ENCODE peak calls at places on chromosomes 13 and 19, in five cellular contexts. One of them, this sample, is unnamed.

GRCh38 chr13:94520001-94520400 is 40.5 kb upstream of the DCT start:
- DNase-seq in vagina: no peak
- DNase-seq in SJCRH30: no peak
- DNase-seq in ascending aorta: no peak
- DNase-seq in cardiac muscle cell: no peak
- DNase-seq in this sample: no peak

GRCh38 chr13:102597029-102598015 is 536 bp downstream of the TPP2 start:
- DNase-seq in vagina: no peak
- DNase-seq in SJCRH30: peak; percentile 33
- DNase-seq in ascending aorta: no peak
- DNase-seq in cardiac muscle cell: peak; percentile 22
- DNase-seq in this sample: no peak

GRCh38 chr19:18832331-18833140 is 777 bp downstream of the UPF1 start:
- DNase-seq in vagina: no peak
- DNase-seq in SJCRH30: peak; percentile 28
- DNase-seq in ascending aorta: no peak
- DNase-seq in cardiac muscle cell: peak; percentile 45
- DNase-seq in this sample: no peak

GRCh38 chr19:13838071-13838942 is 38.6 kb upstream of the NANOS3 start:
- DNase-seq in vagina: no peak
- DNase-seq in SJCRH30: no peak
- DNase-seq in ascending aorta: no peak
- DNase-seq in cardiac muscle cell: no peak
- DNase-seq in this sample: no peak

GRCh38 chr19:49361438-49362047 is 673 bp downstream of the TEAD2 start:
- DNase-seq in vagina: no peak
- DNase-seq in SJCRH30: peak; percentile 90
- DNase-seq in ascending aorta: peak; percentile 23
- DNase-seq in cardiac muscle cell: peak; percentile 91
- DNase-seq in this sample: no peak

GRCh38 chr13:37595162-37595561 is 3.4 kb downstream of the POSTN start:
- DNase-seq in vagina: no peak
- DNase-seq in SJCRH30: no peak
- DNase-seq in ascending aorta: no peak
- DNase-seq in cardiac muscle cell: no peak
- DNase-seq in this sample: no peak

GRCh38 chr13:112032186-112032835 is 34.6 kb upstream of the SOX1 start:
- DNase-seq in vagina: no peak
- DNase-seq in SJCRH30: peak; percentile 39
- DNase-seq in ascending aorta: no peak
- DNase-seq in cardiac muscle cell: no peak
- DNase-seq in this sample: no peak

GRCh38 chr19:30645946-30646577 is 273.9 kb downstream of the ZNF536 start:
- DNase-seq in vagina: no peak
- DNase-seq in SJCRH30: no peak
- DNase-seq in ascending aorta: no peak
- DNase-seq in cardiac muscle cell: no peak
- DNase-seq in this sample: no peak

GRCh38 chr13:74770361-74770760 is 636.2 kb upstream of the KLF12 start:
- DNase-seq in vagina: no peak
- DNase-seq in SJCRH30: no peak
- DNase-seq in ascending aorta: no peak
- DNase-seq in cardiac muscle cell: no peak
- DNase-seq in this sample: no peak

GRCh38 chr13:73715114-73715909 is 418.9 kb downstream of the KLF12 start:
- DNase-seq in vagina: no peak
- DNase-seq in SJCRH30: no peak
- DNase-seq in ascending aorta: no peak
- DNase-seq in cardiac muscle cell: no peak
- DNase-seq in this sample: peak; percentile 85

GRCh38 chr19:38614289-38614688 is 3.5 kb downstream of the MAP4K1 start:
- DNase-seq in vagina: no peak
- DNase-seq in SJCRH30: no peak
- DNase-seq in ascending aorta: no peak
- DNase-seq in cardiac muscle cell: no peak
- DNase-seq in this sample: no peak

GRCh38 chr19:40395956-40396355 is 6.0 kb upstream of the HIPK4 start:
- DNase-seq in vagina: no peak
- DNase-seq in SJCRH30: no peak
- DNase-seq in ascending aorta: no peak
- DNase-seq in cardiac muscle cell: no peak
- DNase-seq in this sample: no peak

DNA sequence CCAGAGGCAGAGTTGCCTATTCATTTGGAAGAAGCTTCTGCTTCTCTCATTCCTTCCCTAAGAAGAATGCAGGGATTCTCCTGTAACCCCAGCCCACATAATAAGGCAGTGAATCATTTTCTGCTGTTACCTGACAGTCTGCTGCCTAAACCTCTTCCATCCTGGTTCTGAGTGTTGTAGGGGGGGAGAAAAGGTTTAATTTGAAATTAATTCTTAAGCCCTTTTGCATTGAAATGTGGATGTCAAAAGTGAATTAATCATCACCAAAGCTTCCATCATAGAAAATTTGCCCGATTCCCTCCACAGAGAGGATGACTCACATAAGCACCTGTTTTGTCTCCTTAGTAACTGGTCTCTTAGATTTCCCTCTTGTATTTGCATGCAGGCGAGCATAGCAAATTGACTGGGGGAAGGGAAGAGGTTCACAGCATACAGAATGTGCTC is 146.7 kb upstream of the FNDC3A start:
- DNase-seq in vagina: no peak
- DNase-seq in SJCRH30: peak; percentile 80
- DNase-seq in ascending aorta: no peak
- DNase-seq in cardiac muscle cell: no peak
- DNase-seq in this sample: no peak
- H3K4me1 ChIP-seq in vagina: no peaks in the 10 kb centered on the region
- H3K4me1 ChIP-seq in SJCRH30: peaks cover 23% of the 10 kb centered on the region
- H3K4me1 ChIP-seq in ascending aorta: no peaks in the 10 kb centered on the region
- H3K4me1 ChIP-seq in cardiac muscle cell: no peaks in the 10 kb centered on the region
- H3K4me1 ChIP-seq in this sample: peaks cover 10% of the 10 kb centered on the region

GRCh38 chr19:56765107-56765506 is 75.4 kb downstream of the PEG3 start:
- DNase-seq in vagina: no peak
- DNase-seq in SJCRH30: peak; percentile 79
- DNase-seq in ascending aorta: no peak
- DNase-seq in cardiac muscle cell: no peak
- DNase-seq in this sample: no peak

GRCh38 chr19:56764296-56764695 is 76.2 kb downstream of the PEG3 start:
- DNase-seq in vagina: no peak
- DNase-seq in SJCRH30: no peak
- DNase-seq in ascending aorta: no peak
- DNase-seq in cardiac muscle cell: no peak
- DNase-seq in this sample: no peak

GRCh38 chr19:56759531-56759930 is 81.0 kb downstream of the PEG3 start:
- DNase-seq in vagina: no peak
- DNase-seq in SJCRH30: no peak
- DNase-seq in ascending aorta: no peak
- DNase-seq in cardiac muscle cell: no peak
- DNase-seq in this sample: no peak

DNA sequence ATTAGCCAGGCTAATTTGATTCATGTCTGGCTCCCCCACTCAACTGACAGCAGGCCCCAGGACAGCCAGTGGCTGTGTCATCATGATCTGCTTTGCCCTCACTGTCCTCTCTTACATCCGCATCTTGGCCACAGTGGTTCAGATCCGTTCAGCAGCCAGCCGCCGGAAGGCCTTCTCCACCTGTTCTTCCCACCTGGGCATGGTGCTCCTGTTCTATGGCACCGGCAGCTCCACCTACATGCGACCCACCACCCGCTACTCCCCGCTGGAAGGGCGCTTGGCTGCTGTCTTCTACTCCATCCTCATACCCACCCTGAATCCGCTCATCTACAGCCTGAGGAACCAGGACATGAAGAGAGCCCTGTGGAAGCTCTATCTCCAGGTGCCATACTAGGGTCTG is 79.7 kb downstream of the PEG3 start:
- DNase-seq in vagina: no peak
- DNase-seq in SJCRH30: no peak
- DNase-seq in ascending aorta: no peak
- DNase-seq in cardiac muscle cell: no peak
- DNase-seq in this sample: no peak
- H3K9me3 ChIP-seq in vagina: no peaks in the 10 kb centered on the region
- H3K9me3 ChIP-seq in SJCRH30: peaks cover 7% of the 10 kb centered on the region
- H3K9me3 ChIP-seq in ascending aorta: peaks cover 6% of the 10 kb centered on the region
- H3K9me3 ChIP-seq in cardiac muscle cell: peaks cover 3% of the 10 kb centered on the region
- H3K9me3 ChIP-seq in this sample: no peaks in the 10 kb centered on the region

DNA sequence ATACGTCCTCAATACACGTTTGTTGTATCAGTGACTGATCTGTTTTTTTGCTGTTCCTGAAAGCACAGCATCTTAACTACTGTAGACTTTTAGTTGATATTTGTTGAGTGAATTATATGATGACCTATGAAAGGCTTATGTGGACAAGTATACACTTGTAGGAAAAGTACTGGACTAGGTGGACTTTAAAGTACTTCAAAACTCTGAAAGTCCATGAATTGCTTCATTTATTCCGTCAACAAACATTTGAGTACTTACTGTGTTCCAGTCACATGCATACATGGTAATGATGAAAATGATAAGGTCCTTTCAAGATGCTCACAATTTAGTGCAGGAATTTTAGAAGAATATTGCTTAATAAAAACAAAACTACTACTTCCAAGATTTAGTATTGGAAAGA is 3.1 kb downstream of the WDFY2 start:
- DNase-seq in vagina: no peak
- DNase-seq in SJCRH30: no peak
- DNase-seq in ascending aorta: no peak
- DNase-seq in cardiac muscle cell: no peak
- DNase-seq in this sample: no peak
- H3K4me3 ChIP-seq in vagina: no peak overlapping the region
- H3K4me3 ChIP-seq in SJCRH30: no peak overlapping the region
- H3K4me3 ChIP-seq in ascending aorta: no peak overlapping the region
- H3K4me3 ChIP-seq in cardiac muscle cell: no peak overlapping the region
- H3K4me3 ChIP-seq in this sample: no peak overlapping the region

DNA sequence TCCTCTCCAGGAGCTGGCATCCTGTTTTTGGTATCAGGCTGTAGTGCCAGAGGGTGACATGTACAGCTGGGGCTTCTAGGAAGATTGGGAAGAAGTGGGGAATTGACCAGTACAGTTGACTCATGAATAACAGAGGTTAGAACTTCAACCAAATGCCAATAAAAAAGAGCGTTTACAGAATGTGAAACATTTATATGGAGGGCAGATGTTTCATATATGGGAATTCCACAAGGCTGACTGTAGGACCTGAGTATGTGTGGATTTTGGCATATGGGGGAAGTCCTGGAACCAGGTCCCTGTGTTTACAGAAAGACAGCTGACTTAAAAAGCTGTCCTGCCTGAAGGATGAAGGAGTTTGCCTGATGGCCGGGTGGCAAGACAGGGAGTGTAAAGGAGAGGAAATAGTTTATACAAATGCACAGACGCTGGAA is 5.2 kb downstream of the CHAMP1 start:
- DNase-seq in vagina: no peak
- DNase-seq in SJCRH30: no peak
- DNase-seq in ascending aorta: no peak
- DNase-seq in cardiac muscle cell: no peak
- DNase-seq in this sample: no peak
- H3K4me1 ChIP-seq in vagina: peaks cover 55% of the 10 kb centered on the region
- H3K4me1 ChIP-seq in SJCRH30: peaks cover 8% of the 10 kb centered on the region
- H3K4me1 ChIP-seq in ascending aorta: peaks cover 18% of the 10 kb centered on the region
- H3K4me1 ChIP-seq in cardiac muscle cell: peaks cover 28% of the 10 kb centered on the region
- H3K4me1 ChIP-seq in this sample: peaks cover 7% of the 10 kb centered on the region

DNA sequence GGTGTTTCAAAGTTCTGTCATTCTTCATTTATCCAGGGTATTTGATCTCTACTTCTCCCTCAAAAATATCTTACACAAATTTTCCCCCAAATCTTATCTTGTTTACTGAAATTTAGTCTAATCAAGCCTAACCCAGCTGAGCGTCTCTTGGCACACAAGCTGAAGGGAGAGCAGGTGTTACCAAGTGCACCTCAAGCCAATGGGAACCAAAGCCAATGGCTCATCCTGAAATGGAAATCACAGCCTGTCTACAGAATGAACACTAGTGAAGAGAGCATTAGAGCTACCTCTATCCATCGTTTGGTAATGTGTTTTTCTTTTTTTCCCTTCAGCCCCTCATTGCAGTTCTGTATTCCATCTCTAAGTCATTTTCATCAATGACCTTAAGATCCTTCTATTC is 1350.8 kb downstream of the OLFM4 start:
- DNase-seq in vagina: no peak
- DNase-seq in SJCRH30: no peak
- DNase-seq in ascending aorta: no peak
- DNase-seq in cardiac muscle cell: no peak
- DNase-seq in this sample: no peak
- H3K9me3 ChIP-seq in vagina: no peaks in the 10 kb centered on the region
- H3K9me3 ChIP-seq in SJCRH30: no peaks in the 10 kb centered on the region
- H3K9me3 ChIP-seq in ascending aorta: no peaks in the 10 kb centered on the region
- H3K9me3 ChIP-seq in cardiac muscle cell: no peaks in the 10 kb centered on the region
- H3K9me3 ChIP-seq in this sample: peaks cover 3% of the 10 kb centered on the region

DNA sequence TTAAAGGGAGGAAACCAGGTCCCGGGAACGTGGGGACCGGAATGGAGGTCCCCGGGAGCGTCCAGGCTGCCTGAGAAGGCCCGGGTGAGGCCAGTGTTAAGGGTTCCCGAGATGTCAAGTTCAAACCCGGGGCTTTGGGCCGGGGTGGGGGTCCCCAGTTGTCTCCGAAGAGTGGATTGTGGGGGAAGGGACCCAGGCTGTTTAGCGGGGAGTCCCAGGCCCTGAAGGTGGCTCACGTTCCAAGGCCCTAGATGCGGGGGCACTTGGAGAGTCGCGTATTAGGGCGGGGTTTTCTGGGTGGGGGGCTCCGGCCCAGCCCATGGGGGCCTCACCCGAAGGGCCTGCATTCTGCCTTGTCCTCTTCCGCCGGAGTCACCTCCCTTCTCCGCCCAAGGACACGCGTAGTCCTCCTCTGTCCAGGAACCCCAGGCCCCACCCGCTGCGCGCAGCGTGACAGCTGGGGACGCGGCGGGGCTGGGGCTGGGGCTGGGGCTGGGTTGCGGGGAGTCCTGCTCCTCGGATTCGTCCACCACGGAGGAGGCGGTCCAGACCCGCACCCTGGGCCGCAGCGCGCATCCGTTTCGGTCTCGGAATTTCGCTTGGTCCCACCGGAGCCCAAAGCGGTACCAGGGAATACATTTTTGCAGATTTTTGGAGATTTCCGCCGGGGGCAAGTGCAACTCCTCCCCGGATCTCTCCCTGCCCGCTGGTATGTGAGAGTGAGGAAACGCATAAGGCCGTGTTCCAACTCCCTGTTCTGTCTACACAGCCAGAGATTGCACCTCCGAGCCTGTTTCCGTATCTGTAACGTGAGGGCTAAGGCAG is at the start of gene COX7A1:
- DNase-seq in vagina: no peak
- DNase-seq in SJCRH30: peak; percentile 20
- DNase-seq in ascending aorta: peak; percentile 59
- DNase-seq in cardiac muscle cell: no peak
- DNase-seq in this sample: no peak
- H3K4me3 ChIP-seq in vagina: peak within 1 kb of the TSS; percentile 63
- H3K4me3 ChIP-seq in SJCRH30: peak within 1 kb of the TSS; percentile 30
- H3K4me3 ChIP-seq in ascending aorta: peak within 1 kb of the TSS; percentile 96
- H3K4me3 ChIP-seq in cardiac muscle cell: no peak within 1 kb of the TSS
- H3K4me3 ChIP-seq in this sample: no peak within 1 kb of the TSS

GRCh38 chr13:21427741-21428140 is 31.4 kb downstream of the ZDHHC20 start:
- DNase-seq in vagina: no peak
- DNase-seq in SJCRH30: no peak
- DNase-seq in ascending aorta: no peak
- DNase-seq in cardiac muscle cell: no peak
- DNase-seq in this sample: no peak
- H3K4me1 ChIP-seq in vagina: no peaks in the 10 kb centered on the region
- H3K4me1 ChIP-seq in SJCRH30: no peaks in the 10 kb centered on the region
- H3K4me1 ChIP-seq in ascending aorta: no peaks in the 10 kb centered on the region
- H3K4me1 ChIP-seq in cardiac muscle cell: no peaks in the 10 kb centered on the region
- H3K4me1 ChIP-seq in this sample: no peaks in the 10 kb centered on the region

This sample was measured in naive thymus-derived CD4-positive, alpha-beta T cell.